ENCODE peak calls at places on chromosomes 6 and 20, in five cellular contexts. M is upper lobe of right lung, N is fibroblast of pulmonary artery, T is right atrium auricular region, A is Panc1. H is an unnamed sample.

GRCh38 chr20:48556956-48557355 is 270.8 kb downstream of the PREX1 start:
- DNase-seq in M (no peak), N (no peak), T (no peak), A (no peak), H (no peak)

GRCh38 chr6:132919476-132919875 is 105.1 kb downstream of the RPS12 start:
- DNase-seq in M (peak), N (peak), T (peak), A (no peak), H (peak)

GRCh38 chr6:155216312-155217028 is 47.3 kb upstream of the CLDN20 start:
- DNase-seq in M (no peak), N (no peak), T (no peak), A (no peak), H (no peak)

GRCh38 chr6:4776967-4777925 is 1.0 kb downstream of the CDYL start:
- DNase-seq in M (peak), N (peak), T (no peak), A (no peak), H (peak)

GRCh38 chr6:154937306-154938244 is 57.5 kb upstream of the TIAM2 start:
- DNase-seq in M (no peak), N (no peak), T (no peak), A (no peak), H (peak)

GRCh38 chr20:45098096-45098773 is 2.7 kb downstream of the KCNS1 start:
- DNase-seq in M (no peak), N (peak), T (no peak), A (no peak), H (peak)

GRCh38 chr6:116386581-116387299 is 16.0 kb downstream of the DSE start:
- DNase-seq in M (no peak), N (peak), T (no peak), A (no peak), H (peak)

GRCh38 chr6:35026434-35027222 is 114.5 kb downstream of the TCP11 start:
- DNase-seq in M (no peak), N (peak), T (peak), A (no peak), H (peak)

GRCh38 chr6:11294263-11294662 is 61.8 kb upstream of the NEDD9 start:
- DNase-seq in M (no peak), N (no peak), T (no peak), A (no peak), H (no peak)

GRCh38 chr6:38445321-38445720 is 194.4 kb downstream of the BTBD9 start:
- DNase-seq in M (no peak), N (no peak), T (no peak), A (no peak), H (no peak)

GRCh38 chr20:36819662-36820061 is 46.1 kb upstream of the DSN1 start:
- DNase-seq in M (no peak), N (no peak), T (no peak), A (no peak), H (no peak)

GRCh38 chr20:38692436-38693411 is 31.6 kb upstream of the SLC32A1 start:
- DNase-seq in M (no peak), N (peak), T (no peak), A (no peak), H (peak)

GRCh38 chr20:13147071-13147961 is 73.8 kb upstream of the ISM1 start:
- DNase-seq in M (no peak), N (no peak), T (no peak), A (no peak), H (no peak)

GRCh38 chr20:37270586-37271420 is 9.2 kb upstream of the GHRH start:
- DNase-seq in M (no peak), N (no peak), T (no peak), A (no peak), H (peak)

GRCh38 chr6:71134929-71135642 is 153.5 kb upstream of the OGFRL1 start:
- DNase-seq in M (no peak), N (no peak), T (no peak), A (no peak), H (no peak)

GRCh38 chr6:119308048-119308570 is 41.5 kb downstream of the MAN1A1 start:
- DNase-seq in M (no peak), N (peak), T (no peak), A (peak), H (peak)

GRCh38 chr6:90691823-90692222 is 105.0 kb upstream of the MAP3K7 start:
- DNase-seq in M (no peak), N (no peak), T (no peak), A (no peak), H (no peak)

GRCh38 chr6:159059099-159059498 is 14.3 kb upstream of the TAGAP start:
- DNase-seq in M (no peak), N (no peak), T (no peak), A (no peak), H (no peak)

GRCh38 chr6:108874470-108875160 is 26.4 kb downstream of the ARMC2 start:
- DNase-seq in M (no peak), N (peak), T (no peak), A (no peak), H (peak)

GRCh38 chr20:32480361-32481199 is 104.6 kb downstream of the NOL4L start:
- DNase-seq in M (no peak), N (no peak), T (no peak), A (no peak), H (no peak)

GRCh38 chr6:61203966-61204496 is 1082.0 kb downstream of the KHDRBS2 start:
- DNase-seq in M (no peak), N (no peak), T (no peak), A (no peak), H (no peak)

GRCh38 chr6:167993831-167994230 is 3.6 kb upstream of the KIF25 start:
- DNase-seq in M (no peak), N (no peak), T (no peak), A (no peak), H (no peak)

GRCh38 chr6:138290563-138290962 is 72.3 kb upstream of the PBOV1 start:
- DNase-seq in M (no peak), N (no peak), T (no peak), A (no peak), H (no peak)

GRCh38 chr6:138291849-138292181 is 73.5 kb upstream of the PBOV1 start:
- DNase-seq in M (no peak), N (no peak), T (no peak), A (no peak), H (no peak)

GRCh38 chr6:138291036-138291848 is 73.0 kb upstream of the PBOV1 start:
- DNase-seq in M (no peak), N (no peak), T (no peak), A (no peak), H (no peak)

GRCh38 chr6:138287144-138287955 is 69.1 kb upstream of the PBOV1 start:
- DNase-seq in M (no peak), N (peak), T (no peak), A (peak), H (peak)

GRCh38 chr6:138289739-138290138 is 71.4 kb upstream of the PBOV1 start:
- DNase-seq in M (no peak), N (no peak), T (no peak), A (no peak), H (no peak)
- TF ChIP-seq CTCF in M (no peak), N (peak), T (peak), A (peak), H (no peak)

GRCh38 chr6:28980797-28981390 is 24.2 kb downstream of the ZNF311 start:
- DNase-seq in M (no peak), N (peak), T (peak), A (no peak), H (peak)
- TF ChIP-seq CTCF in M (peak), N (peak), T (peak), A (peak), H (peak)

GRCh38 chr20:57064836-57065235 is 201.6 kb downstream of the BMP7 start:
- DNase-seq in M (peak), N (no peak), T (no peak), A (no peak), H (no peak)
- TF ChIP-seq CTCF in M (no peak), N (no peak), T (no peak), A (no peak), H (no peak)

GRCh38 chr20:62570403-62570802 is 71.9 kb upstream of the SLCO4A1 start:
- DNase-seq in M (no peak), N (no peak), T (no peak), A (no peak), H (no peak)

GRCh38 chr20:62569615-62570014 is 72.7 kb upstream of the SLCO4A1 start:
- DNase-seq in M (no peak), N (no peak), T (no peak), A (no peak), H (no peak)

GRCh38 chr20:62570897-62571666 is 71.2 kb upstream of the SLCO4A1 start:
- DNase-seq in M (no peak), N (no peak), T (no peak), A (no peak), H (no peak)

GRCh38 chr20:62572980-62573379 is 69.3 kb upstream of the SLCO4A1 start:
- DNase-seq in M (no peak), N (no peak), T (no peak), A (no peak), H (no peak)

GRCh38 chr20:62571667-62572344 is 70.5 kb upstream of the SLCO4A1 start:
- DNase-seq in M (no peak), N (no peak), T (no peak), A (no peak), H (no peak)
- TF ChIP-seq CTCF in M (no peak), N (no peak), T (no peak), A (no peak), H (no peak)

GRCh38 chr6:27392623-27393022 is 4.1 kb downstream of the ZNF391 start:
- DNase-seq in M (no peak), N (no peak), T (no peak), A (no peak), H (no peak)
- TF ChIP-seq CTCF in M (no peak), N (no peak), T (no peak), A (no peak), H (no peak)

GRCh38 chr20:63955846-63956663 is at the start of gene UCKL1:
- DNase-seq in M (peak), N (peak), T (peak), A (no peak), H (peak)

GRCh38 chr20:63956664-63957003 is 418 bp upstream of the UCKL1 start:
- DNase-seq in M (no peak), N (no peak), T (no peak), A (no peak), H (no peak)

GRCh38 chr20:63958471-63958870 is 2.3 kb upstream of the UCKL1 start:
- DNase-seq in M (no peak), N (no peak), T (no peak), A (no peak), H (no peak)

GRCh38 chr20:63957690-63958441 is 1.6 kb upstream of the UCKL1 start:
- DNase-seq in M (no peak), N (peak), T (no peak), A (no peak), H (peak)

GRCh38 chr20:63957004-63957689 is 931 bp upstream of the UCKL1 start:
- DNase-seq in M (no peak), N (peak), T (no peak), A (no peak), H (peak)
- TF ChIP-seq CTCF in M (peak), N (no peak), T (no peak), A (no peak), H (no peak)

GRCh38 chr20:59428006-59428405 is 127.6 kb downstream of the EDN3 start:
- DNase-seq in M (no peak), N (no peak), T (no peak), A (no peak), H (no peak)

GRCh38 chr20:59424976-59425375 is 124.6 kb downstream of the EDN3 start:
- DNase-seq in M (no peak), N (no peak), T (no peak), A (no peak), H (no peak)

GRCh38 chr20:59431014-59431413 is 130.6 kb downstream of the EDN3 start:
- DNase-seq in M (no peak), N (no peak), T (no peak), A (no peak), H (no peak)

GRCh38 chr20:59425572-59425971 is 125.2 kb downstream of the EDN3 start:
- DNase-seq in M (no peak), N (no peak), T (no peak), A (no peak), H (no peak)

GRCh38 chr20:59428441-59429205 is 128.2 kb downstream of the EDN3 start:
- DNase-seq in M (no peak), N (no peak), T (no peak), A (no peak), H (no peak)
- TF ChIP-seq CTCF in M (no peak), N (no peak), T (no peak), A (no peak), H (no peak)

GRCh38 chr20:25219365-25219764 is 23.9 kb downstream of the ENTPD6 start:
- DNase-seq in M (no peak), N (no peak), T (no peak), A (no peak), H (no peak)

GRCh38 chr20:25221592-25222460 is 26.1 kb upstream of the PYGB start:
- DNase-seq in M (no peak), N (no peak), T (no peak), A (no peak), H (no peak)

GRCh38 chr20:25220810-25221591 is 25.5 kb downstream of the ENTPD6 start:
- DNase-seq in M (no peak), N (no peak), T (no peak), A (no peak), H (no peak)

GRCh38 chr20:25218492-25218891 is 23.0 kb downstream of the ENTPD6 start:
- DNase-seq in M (no peak), N (no peak), T (no peak), A (no peak), H (no peak)

GRCh38 chr20:25220021-25220730 is 24.7 kb downstream of the ENTPD6 start:
- DNase-seq in M (no peak), N (no peak), T (no peak), A (no peak), H (peak)
- TF ChIP-seq CTCF in M (peak), N (peak), T (peak), A (no peak), H (no peak)

GRCh38 chr20:34022843-34023234 is 29.1 kb downstream of the RALY start:
- DNase-seq in M (no peak), N (no peak), T (no peak), A (no peak), H (no peak)
- TF ChIP-seq CTCF in M (no peak), N (no peak), T (no peak), A (no peak), H (no peak)

H was measured in fibroblast of mammary gland.